ENCODE peak calls at places on chromosome 6, in six cellular contexts. J is HCT116, M is HepG2, K is GM23338, B is prostate gland, N is sigmoid colon. O is an unnamed sample.
A peak's percentile ranks its signal among the peaks of the same experiment; 100 is the strongest.

GRCh38 chr6:165847407-165848098 is 184.5 kb upstream of the PDE10A start:
- DNase-seq in J (no peak), M (no peak), K (no peak), B (no peak), N (no peak), O (peak; percentile 66)

GRCh38 chr6:134342211-134342610 is 24.3 kb upstream of the SGK1 start:
- DNase-seq in J (no peak), M (no peak), K (no peak), B (no peak), N (no peak), O (no peak)

GRCh38 chr6:168864541-168865495 is 388.8 kb downstream of the THBS2 start:
- DNase-seq in J (no peak), M (no peak), K (no peak), B (no peak), N (no peak), O (no peak)

GRCh38 chr6:53216301-53216700 is 67.7 kb upstream of the GCM1 start:
- DNase-seq in J (no peak), M (no peak), K (no peak), B (no peak), N (no peak), O (no peak)

GRCh38 chr6:128570439-128571063 is 50.2 kb upstream of the PTPRK start:
- DNase-seq in J (no peak), M (no peak), K (no peak), B (peak; percentile 47), N (no peak), O (no peak)

GRCh38 chr6:6008648-6009421 is 2.1 kb upstream of the NRN1 start:
- DNase-seq in J (peak; percentile 36), M (peak; percentile 23), K (peak; percentile 88), B (no peak), N (peak; percentile 79), O (peak; percentile 66)

GRCh38 chr6:109381007-109381746 is 1.1 kb downstream of the CD164 start:
- DNase-seq in J (no peak), M (no peak), K (peak; percentile 11), B (no peak), N (no peak), O (no peak)

GRCh38 chr6:159414711-159415110 is 245.5 kb downstream of the FNDC1 start:
- DNase-seq in J (no peak), M (no peak), K (no peak), B (no peak), N (no peak), O (no peak)

GRCh38 chr6:165587206-165587605 is 75.8 kb downstream of the PDE10A start:
- DNase-seq in J (no peak), M (no peak), K (no peak), B (no peak), N (no peak), O (no peak)

GRCh38 chr6:170173416-170173990 is 117.4 kb downstream of the DLL1 start:
- DNase-seq in J (no peak), M (no peak), K (no peak), B (peak; percentile 2), N (peak; percentile 45), O (no peak)

GRCh38 chr6:163287626-163288025 is 126.9 kb upstream of the QKI start:
- DNase-seq in J (no peak), M (no peak), K (no peak), B (no peak), N (no peak), O (no peak)

GRCh38 chr6:31769684-31770371 is 7.3 kb downstream of the VWA7 start:
- DNase-seq in J (peak; percentile 42), M (peak; percentile 71), K (peak; percentile 84), B (peak; percentile 65), N (peak; percentile 80), O (peak; percentile 94)

GRCh38 chr6:80541186-80541585 is 434.7 kb downstream of the BCKDHB start:
- DNase-seq in J (peak; percentile 69), M (no peak), K (no peak), B (no peak), N (no peak), O (no peak)

GRCh38 chr6:39416728-39417127 is 94.2 kb upstream of the KCNK16 start:
- DNase-seq in J (no peak), M (no peak), K (no peak), B (no peak), N (no peak), O (no peak)

GRCh38 chr6:1703923-1704322 is 94.2 kb downstream of the FOXC1 start:
- DNase-seq in J (no peak), M (no peak), K (no peak), B (no peak), N (no peak), O (no peak)

GRCh38 chr6:1704711-1705110 is 95.0 kb downstream of the FOXC1 start:
- DNase-seq in J (no peak), M (no peak), K (no peak), B (no peak), N (no peak), O (no peak)

GRCh38 chr6:1702580-1703051 is 92.9 kb downstream of the FOXC1 start:
- DNase-seq in J (no peak), M (peak; percentile 84), K (no peak), B (no peak), N (no peak), O (no peak)

GRCh38 chr6:1701668-1702353 is 92.1 kb downstream of the FOXC1 start:
- DNase-seq in J (no peak), M (no peak), K (peak; percentile 25), B (no peak), N (no peak), O (no peak)

GRCh38 chr6:1703091-1703855 is 93.6 kb downstream of the FOXC1 start:
- DNase-seq in J (no peak), M (no peak), K (no peak), B (no peak), N (no peak), O (no peak)
- TF ChIP-seq POLR2AphosphoS5 in J (no peak), M (no peak), K (no peak), B (no peak), N (no peak), O (no peak)

GRCh38 chr6:110557226-110557625 is 80.8 kb upstream of the SLC22A16 start:
- DNase-seq in J (no peak), M (no peak), K (no peak), B (no peak), N (no peak), O (no peak)
- H3K4me3 ChIP-seq in J (no peak overlapping the region), M (no peak overlapping the region), K (no peak overlapping the region), B (no peak overlapping the region), N (no peak overlapping the region), O (no peak overlapping the region)

DNA sequence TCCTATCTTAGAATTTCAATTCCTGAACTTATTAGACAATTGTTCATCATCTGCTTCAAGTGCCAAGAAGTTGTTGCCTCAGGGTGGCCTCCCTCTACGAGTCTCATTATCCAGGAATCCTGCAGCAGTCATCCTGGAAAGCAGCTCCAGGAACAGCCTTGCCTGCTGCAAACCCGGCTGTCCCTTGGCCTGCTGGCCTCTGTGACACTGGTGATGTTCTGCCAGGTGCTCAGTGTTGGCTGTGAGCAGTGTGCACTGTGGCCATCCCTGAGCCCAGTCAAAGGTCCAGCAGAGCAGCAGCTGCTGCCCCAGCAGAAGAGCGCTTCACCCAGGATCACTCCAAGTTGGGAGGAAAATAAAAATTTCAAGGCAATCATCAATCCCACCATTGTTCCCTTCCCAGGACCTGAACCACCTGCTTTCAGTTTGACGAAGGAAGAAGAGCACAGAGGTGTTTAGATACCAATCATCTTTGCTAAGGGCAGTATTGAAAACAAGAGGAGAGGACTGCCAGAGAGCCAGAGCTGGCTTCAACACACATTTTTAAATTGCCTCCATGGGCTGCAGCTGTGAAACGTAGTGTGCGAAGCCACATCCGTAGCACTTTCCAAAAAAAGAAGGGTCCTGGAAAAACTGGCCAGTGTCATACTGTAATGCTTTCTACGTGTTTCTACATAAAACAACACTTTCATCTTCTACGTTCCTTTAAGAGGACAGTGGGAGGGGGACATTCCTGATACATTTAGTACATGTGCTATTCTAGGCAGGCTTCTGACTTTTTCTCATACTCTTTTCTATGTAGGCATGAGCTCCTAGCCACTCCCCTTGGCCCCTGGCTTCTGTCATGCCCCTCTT is 7.2 kb upstream of the FAM50B start:
- DNase-seq in J (no peak), M (peak; percentile 30), K (no peak), B (no peak), N (no peak), O (peak; percentile 8)
- TF ChIP-seq POLR2AphosphoS5 in J (no peak), M (no peak), K (no peak), B (no peak), N (no peak), O (no peak)

GRCh38 chr6:46505693-46506512 is 14.7 kb upstream of the RCAN2 start:
- DNase-seq in J (no peak), M (no peak), K (no peak), B (peak; percentile 19), N (peak; percentile 74), O (no peak)
- H3K4me3 ChIP-seq in J (no peak overlapping the region), M (no peak overlapping the region), K (no peak overlapping the region), B (no peak overlapping the region), N (no peak overlapping the region), O (no peak overlapping the region)

GRCh38 chr6:41801380-41801779 is 13.9 kb downstream of the TOMM6 start:
- DNase-seq in J (no peak), M (no peak), K (peak; percentile 41), B (no peak), N (no peak), O (no peak)
- TF ChIP-seq POLR2AphosphoS5 in J (no peak), M (no peak), K (no peak), B (no peak), N (no peak), O (no peak)

O was measured in transverse colon.